ENCODE peak calls at places on chromosomes 11 and 22, in six cellular contexts. C, U, O, E, F and Z are unnamed samples.

GRCh38 chr11:72758304-72758689 is 6.1 kb upstream of the ARAP1 start:
- DNase-seq in F (no peak), U (no peak), C (peak), E (no peak), O (peak), Z (peak)

GRCh38 chr11:73318501-73319011 is 10.5 kb downstream of the ARHGEF17 start:
- DNase-seq in U (peak), O (no peak), E (no peak), C (no peak), F (no peak), Z (no peak)

GRCh38 chr22:22609271-22609670 is 35.1 kb upstream of the GGTLC2 start:
- DNase-seq in E (no peak), C (no peak), F (no peak), O (no peak), U (no peak), Z (no peak)

GRCh38 chr22:38455530-38456271 is 702 bp upstream of the KCNJ4 start:
- DNase-seq in C (no peak), U (no peak), O (no peak), F (no peak), E (no peak), Z (peak)

GRCh38 chr11:93085097-93085496 is 112.7 kb downstream of the SLC36A4 start:
- DNase-seq in O (no peak), U (no peak), C (no peak), F (no peak), E (no peak), Z (peak)

GRCh38 chr22:50218996-50219727 is 18.4 kb downstream of the SELENOO start:
- DNase-seq in C (peak), F (no peak), E (peak), O (peak), U (peak), Z (peak)

GRCh38 chr11:63609536-63609935 is 4.7 kb downstream of the PLAAT3 start:
- DNase-seq in F (no peak), C (no peak), O (no peak), U (peak), E (peak), Z (no peak)

GRCh38 chr11:61694971-61695706 is 14.9 kb downstream of the DAGLA start:
- DNase-seq in O (no peak), C (no peak), F (no peak), U (peak), E (no peak), Z (peak)

GRCh38 chr11:80007616-80008015 is 566.8 kb upstream of the TENM4 start:
- DNase-seq in E (no peak), U (no peak), F (no peak), C (peak), O (no peak), Z (no peak)

GRCh38 chr11:12274558-12275197 is 102.7 kb upstream of the PARVA start:
- DNase-seq in E (no peak), O (no peak), F (no peak), C (peak), U (peak), Z (peak)

GRCh38 chr11:80993561-80993960 is 1552.7 kb upstream of the TENM4 start:
- DNase-seq in C (no peak), E (no peak), O (no peak), U (no peak), F (no peak), Z (no peak)

GRCh38 chr11:74443071-74443864 is 24.1 kb downstream of the KCNE3 start:
- DNase-seq in O (peak), F (no peak), E (peak), U (no peak), C (no peak), Z (no peak)

GRCh38 chr11:36751251-36751839 is 153.3 kb upstream of the RAG2 start:
- DNase-seq in U (no peak), O (no peak), F (no peak), E (no peak), C (no peak), Z (no peak)

GRCh38 chr11:113376156-113376555 is 11.4 kb upstream of the ANKK1 start:
- DNase-seq in O (no peak), F (no peak), U (no peak), C (no peak), E (no peak), Z (no peak)

GRCh38 chr11:70556884-70557741 is 158.8 kb downstream of the CTTN start:
- DNase-seq in C (peak), F (no peak), E (peak), U (no peak), O (no peak), Z (peak)

GRCh38 chr11:77619576-77620198 is 17.9 kb downstream of the CLNS1A start:
- DNase-seq in F (no peak), C (peak), E (peak), O (peak), U (no peak), Z (peak)

GRCh38 chr11:28983780-28984179 is 875.6 kb downstream of the METTL15 start:
- DNase-seq in E (no peak), U (no peak), F (no peak), C (no peak), O (no peak), Z (no peak)

GRCh38 chr11:67562951-67563350 is 20.7 kb upstream of the GSTP1 start:
- DNase-seq in F (no peak), C (no peak), O (no peak), U (no peak), E (no peak), Z (peak)

GRCh38 chr11:93236741-93237675 is 39.2 kb upstream of the SLC36A4 start:
- DNase-seq in E (peak), U (no peak), O (peak), C (peak), F (no peak), Z (peak)

GRCh38 chr11:126716456-126717083 is 284.0 kb downstream of the KIRREL3 start:
- DNase-seq in U (no peak), F (peak), O (peak), C (peak), E (peak), Z (peak)

GRCh38 chr11:102712140-102712539 is 6.6 kb upstream of the MMP27 start:
- DNase-seq in F (no peak), E (no peak), O (no peak), U (no peak), C (no peak), Z (no peak)

GRCh38 chr11:88179141-88179540 is 3.9 kb upstream of the RAB38 start:
- DNase-seq in U (no peak), O (peak), C (peak), E (no peak), F (no peak), Z (peak)

GRCh38 chr22:40951795-40952602 is 821 bp downstream of the RBX1 start:
- DNase-seq in U (no peak), C (peak), E (no peak), O (no peak), F (no peak), Z (peak)

GRCh38 chr11:2092464-2092910 is 46.7 kb downstream of the IGF2 start:
- DNase-seq in U (peak), C (no peak), E (no peak), F (no peak), O (no peak), Z (no peak)

GRCh38 chr11:100663996-100664395 is 23.1 kb upstream of the ARHGAP42 start:
- DNase-seq in U (no peak), C (no peak), O (no peak), F (no peak), E (no peak), Z (no peak)

GRCh38 chr11:58829736-58830135 is 14.8 kb downstream of the GLYATL2 start:
- DNase-seq in O (peak), E (no peak), C (peak), F (no peak), U (no peak), Z (peak)

GRCh38 chr11:124278261-124278660 is 22.1 kb downstream of the OR8G5 start:
- DNase-seq in C (no peak), U (no peak), F (no peak), E (no peak), O (no peak), Z (no peak)

GRCh38 chr11:69967484-69967883 is 110.6 kb upstream of the ANO1 start:
- DNase-seq in E (no peak), F (no peak), C (no peak), U (no peak), O (no peak), Z (no peak)